ENCODE peak calls at places on chromosomes 11 and 22, in four cellular contexts. One of them, this sample, is unnamed.

GRCh38 chr11:114061053-114062049 is 1.8 kb downstream of the ZBTB16 start:
- DNase-seq in ovary: peak; percentile 71
- DNase-seq in A549: no peak
- DNase-seq in esophagus muscularis mucosa: no peak
- DNase-seq in this sample: no peak

GRCh38 chr11:57499413-57499982 is 16.0 kb downstream of the SLC43A1 start:
- DNase-seq in A549: peak; percentile 98
- DNase-seq in esophagus muscularis mucosa: peak; percentile 99
- DNase-seq in ovary: peak; percentile 99
- DNase-seq in this sample: peak; percentile 95

GRCh38 chr22:49779226-49779625 is 48.4 kb downstream of the BRD1 start:
- DNase-seq in A549: no peak
- DNase-seq in esophagus muscularis mucosa: no peak
- DNase-seq in ovary: no peak
- DNase-seq in this sample: no peak

GRCh38 chr22:39731481-39731880 is 160.9 kb downstream of the CACNA1I start:
- DNase-seq in ovary: no peak
- DNase-seq in esophagus muscularis mucosa: no peak
- DNase-seq in A549: no peak
- DNase-seq in this sample: no peak

GRCh38 chr11:73779084-73779902 is 8.4 kb upstream of the MRPL48 start:
- DNase-seq in esophagus muscularis mucosa: peak; percentile 99
- DNase-seq in ovary: peak; percentile 98
- DNase-seq in A549: peak; percentile 97
- DNase-seq in this sample: peak; percentile 98

GRCh38 chr11:99316761-99317475 is 296.2 kb downstream of the CNTN5 start:
- DNase-seq in esophagus muscularis mucosa: no peak
- DNase-seq in ovary: no peak
- DNase-seq in A549: no peak
- DNase-seq in this sample: no peak

GRCh38 chr11:65927904-65928397 is 8.7 kb downstream of the DRAP1 start:
- DNase-seq in A549: no peak
- DNase-seq in esophagus muscularis mucosa: no peak
- DNase-seq in ovary: no peak
- DNase-seq in this sample: peak; percentile 73

GRCh38 chr11:73330569-73331093 is 22.6 kb downstream of the ARHGEF17 start:
- DNase-seq in ovary: no peak
- DNase-seq in esophagus muscularis mucosa: no peak
- DNase-seq in A549: peak; percentile 63
- DNase-seq in this sample: no peak

GRCh38 chr11:22471405-22471804 is 133.2 kb downstream of the SLC17A6 start:
- DNase-seq in A549: no peak
- DNase-seq in ovary: no peak
- DNase-seq in esophagus muscularis mucosa: no peak
- DNase-seq in this sample: no peak

GRCh38 chr11:94183886-94184264 is 55.2 kb downstream of the PANX1 start:
- DNase-seq in A549: peak; percentile 30
- DNase-seq in esophagus muscularis mucosa: peak; percentile 77
- DNase-seq in ovary: peak; percentile 57
- DNase-seq in this sample: peak; percentile 73

GRCh38 chr11:69065136-69065710 is 16.5 kb downstream of the TPCN2 start:
- DNase-seq in ovary: peak; percentile 46
- DNase-seq in esophagus muscularis mucosa: no peak
- DNase-seq in A549: no peak
- DNase-seq in this sample: no peak

GRCh38 chr22:37331811-37332536 is 49.7 kb downstream of the CYTH4 start:
- DNase-seq in esophagus muscularis mucosa: no peak
- DNase-seq in ovary: no peak
- DNase-seq in A549: no peak
- DNase-seq in this sample: no peak

GRCh38 chr11:12239396-12240298 is 129.3 kb downstream of the MICAL2 start:
- DNase-seq in ovary: no peak
- DNase-seq in esophagus muscularis mucosa: no peak
- DNase-seq in A549: no peak
- DNase-seq in this sample: no peak

GRCh38 chr11:6365659-6366058 is 24.6 kb upstream of the SMPD1 start:
- DNase-seq in esophagus muscularis mucosa: no peak
- DNase-seq in A549: no peak
- DNase-seq in ovary: no peak
- DNase-seq in this sample: peak; percentile 23

GRCh38 chr11:119533462-119533861 is 110.5 kb upstream of the THY1 start:
- DNase-seq in esophagus muscularis mucosa: no peak
- DNase-seq in A549: no peak
- DNase-seq in ovary: no peak
- DNase-seq in this sample: no peak

GRCh38 chr22:39514373-39514973 is 5.9 kb upstream of the ATF4 start:
- DNase-seq in ovary: peak; percentile 73
- DNase-seq in A549: peak; percentile 31
- DNase-seq in esophagus muscularis mucosa: no peak
- DNase-seq in this sample: peak; percentile 57

GRCh38 chr11:73287400-73288101 is 15.4 kb downstream of the P2RY6 start:
- DNase-seq in esophagus muscularis mucosa: no peak
- DNase-seq in A549: no peak
- DNase-seq in ovary: no peak
- DNase-seq in this sample: no peak

GRCh38 chr22:32804036-32804435 is 2.5 kb downstream of the TIMP3 start:
- DNase-seq in A549: no peak
- DNase-seq in ovary: no peak
- DNase-seq in esophagus muscularis mucosa: no peak
- DNase-seq in this sample: no peak

GRCh38 chr11:2512431-2513407 is 67.9 kb downstream of the KCNQ1 start:
- DNase-seq in esophagus muscularis mucosa: no peak
- DNase-seq in ovary: no peak
- DNase-seq in A549: no peak
- DNase-seq in this sample: peak; percentile 5

GRCh38 chr11:1925373-1926155 is 6.1 kb downstream of the TNNT3 start:
- DNase-seq in esophagus muscularis mucosa: no peak
- DNase-seq in ovary: no peak
- DNase-seq in A549: no peak
- DNase-seq in this sample: no peak

GRCh38 chr11:48172818-48173609 is 43.6 kb upstream of the OR4B1 start:
- DNase-seq in ovary: peak; percentile 61
- DNase-seq in esophagus muscularis mucosa: no peak
- DNase-seq in A549: peak; percentile 78
- DNase-seq in this sample: peak; percentile 61

GRCh38 chr11:94678236-94678635 is 89.9 kb upstream of the AMOTL1 start:
- DNase-seq in A549: no peak
- DNase-seq in esophagus muscularis mucosa: no peak
- DNase-seq in ovary: no peak
- DNase-seq in this sample: no peak

GRCh38 chr11:1773711-1774550 is 10.2 kb upstream of the CTSD start:
- DNase-seq in ovary: no peak
- DNase-seq in esophagus muscularis mucosa: no peak
- DNase-seq in A549: no peak
- DNase-seq in this sample: no peak

GRCh38 chr22:25837288-25837900 is 95.4 kb downstream of the MYO18B start:
- DNase-seq in A549: no peak
- DNase-seq in esophagus muscularis mucosa: no peak
- DNase-seq in ovary: no peak
- DNase-seq in this sample: no peak

GRCh38 chr11:134412508-134413333 is 679 bp upstream of the B3GAT1 start:
- DNase-seq in A549: no peak
- DNase-seq in esophagus muscularis mucosa: no peak
- DNase-seq in ovary: peak; percentile 44
- DNase-seq in this sample: peak; percentile 12

GRCh38 chr22:47775686-47776085 is 1013.2 kb downstream of the TBC1D22A start:
- DNase-seq in ovary: no peak
- DNase-seq in A549: no peak
- DNase-seq in esophagus muscularis mucosa: no peak
- DNase-seq in this sample: no peak

GRCh38 chr22:47776329-47776728 is 1013.9 kb downstream of the TBC1D22A start:
- DNase-seq in A549: no peak
- DNase-seq in esophagus muscularis mucosa: no peak
- DNase-seq in ovary: no peak
- DNase-seq in this sample: no peak

GRCh38 chr22:47775191-47775590 is 1012.7 kb downstream of the TBC1D22A start:
- DNase-seq in esophagus muscularis mucosa: no peak
- DNase-seq in ovary: no peak
- DNase-seq in A549: no peak
- DNase-seq in this sample: no peak

GRCh38 chr22:47772864-47773263 is 1010.4 kb downstream of the TBC1D22A start:
- DNase-seq in esophagus muscularis mucosa: no peak
- DNase-seq in ovary: no peak
- DNase-seq in A549: no peak
- DNase-seq in this sample: no peak

GRCh38 chr22:47773635-47774034 is 1011.2 kb downstream of the TBC1D22A start:
- DNase-seq in ovary: no peak
- DNase-seq in esophagus muscularis mucosa: no peak
- DNase-seq in A549: no peak
- DNase-seq in this sample: no peak
- TF ChIP-seq POLR2A in ovary: no peak
- TF ChIP-seq POLR2A in esophagus muscularis mucosa: no peak
- TF ChIP-seq POLR2A in A549: no peak
- TF ChIP-seq POLR2A in this sample: no peak

DNA sequence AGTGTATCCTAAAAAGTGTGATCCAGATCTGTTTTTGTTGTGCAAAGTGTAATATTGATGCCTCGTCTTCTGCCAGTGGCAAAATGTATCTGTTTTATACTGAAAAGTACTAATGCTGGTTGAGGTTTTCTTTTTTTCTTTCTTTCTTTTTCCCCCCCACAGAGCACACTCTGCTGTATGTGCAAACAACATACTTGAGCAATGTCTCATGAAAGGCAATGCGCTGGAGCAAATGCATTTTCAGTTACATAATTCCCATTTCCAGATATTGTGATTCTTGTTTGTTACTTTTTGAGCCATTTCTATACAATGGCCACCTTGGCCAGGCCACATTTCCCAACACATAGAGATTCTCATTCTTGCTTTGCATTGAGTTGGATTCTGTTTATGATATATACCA is 64.1 kb downstream of the SLC36A4 start:
- DNase-seq in ovary: no peak
- DNase-seq in A549: no peak
- DNase-seq in esophagus muscularis mucosa: no peak
- DNase-seq in this sample: no peak
- TF ChIP-seq EP300 in ovary: no peak
- TF ChIP-seq EP300 in A549: no peak
- TF ChIP-seq EP300 in esophagus muscularis mucosa: no peak
- TF ChIP-seq EP300 in this sample: no peak

DNA sequence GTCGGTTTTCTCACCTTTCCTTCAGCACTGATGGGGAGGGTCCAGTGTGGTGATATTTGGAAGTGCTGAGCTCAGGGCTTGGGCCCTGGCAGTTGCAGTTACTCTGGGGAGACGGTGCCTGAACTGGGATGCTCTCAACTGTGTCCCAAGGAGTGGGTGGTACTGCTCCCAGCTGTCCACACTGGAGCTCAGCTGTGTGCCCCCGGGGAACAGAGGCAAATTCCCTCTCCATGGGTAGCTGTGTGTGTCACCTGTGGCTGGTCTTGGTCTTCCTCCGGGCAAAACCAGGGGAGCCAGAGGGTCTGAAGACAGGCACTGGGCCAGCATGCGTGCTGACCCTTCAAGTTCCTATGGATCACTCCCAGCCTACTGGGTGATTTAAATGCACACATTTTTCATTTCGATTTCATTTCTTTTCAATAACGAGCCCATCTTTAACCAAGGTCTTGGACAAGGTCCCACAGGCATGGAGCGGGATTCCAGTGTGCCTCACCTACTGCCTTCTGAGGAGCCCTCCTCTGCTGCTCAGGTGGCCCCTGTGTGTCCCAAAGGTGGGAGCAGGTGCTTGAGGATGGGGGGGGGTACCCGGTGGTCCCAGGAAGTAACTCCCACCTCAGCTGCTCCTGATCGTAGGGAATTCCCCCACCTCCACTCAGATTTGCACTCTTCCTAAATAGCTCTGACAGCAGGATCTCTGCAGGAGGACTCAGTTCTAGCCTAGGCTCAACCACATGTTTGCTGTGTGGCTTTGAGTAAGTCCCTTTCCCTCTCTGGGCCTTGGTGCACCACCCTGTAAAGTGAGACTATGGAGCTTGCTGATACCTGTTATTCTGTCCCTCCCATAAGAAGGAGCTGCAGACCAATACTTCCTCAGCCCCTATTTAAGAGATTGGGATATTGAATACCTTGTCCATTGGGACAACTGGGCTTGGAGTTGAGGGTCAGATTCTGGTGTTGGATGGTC is 16.8 kb downstream of the PRDM11 start:
- DNase-seq in A549: no peak
- DNase-seq in esophagus muscularis mucosa: no peak
- DNase-seq in ovary: no peak
- DNase-seq in this sample: no peak
- H3K4me1 ChIP-seq in A549: no peaks in the 10 kb centered on the region
- H3K4me1 ChIP-seq in esophagus muscularis mucosa: peaks cover 72% of the 10 kb centered on the region
- H3K4me1 ChIP-seq in ovary: peaks cover 27% of the 10 kb centered on the region
- H3K4me1 ChIP-seq in this sample: peaks cover 18% of the 10 kb centered on the region

GRCh38 chr11:62689421-62690183 is at the start of gene LRRN4CL:
- DNase-seq in esophagus muscularis mucosa: peak; percentile 97
- DNase-seq in ovary: peak; percentile 90
- DNase-seq in A549: no peak
- DNase-seq in this sample: peak; percentile 67
- TF ChIP-seq POLR2A in esophagus muscularis mucosa: peak; percentile 24
- TF ChIP-seq POLR2A in ovary: peak; percentile 75
- TF ChIP-seq POLR2A in A549: no peak
- TF ChIP-seq POLR2A in this sample: peak; percentile 29

DNA sequence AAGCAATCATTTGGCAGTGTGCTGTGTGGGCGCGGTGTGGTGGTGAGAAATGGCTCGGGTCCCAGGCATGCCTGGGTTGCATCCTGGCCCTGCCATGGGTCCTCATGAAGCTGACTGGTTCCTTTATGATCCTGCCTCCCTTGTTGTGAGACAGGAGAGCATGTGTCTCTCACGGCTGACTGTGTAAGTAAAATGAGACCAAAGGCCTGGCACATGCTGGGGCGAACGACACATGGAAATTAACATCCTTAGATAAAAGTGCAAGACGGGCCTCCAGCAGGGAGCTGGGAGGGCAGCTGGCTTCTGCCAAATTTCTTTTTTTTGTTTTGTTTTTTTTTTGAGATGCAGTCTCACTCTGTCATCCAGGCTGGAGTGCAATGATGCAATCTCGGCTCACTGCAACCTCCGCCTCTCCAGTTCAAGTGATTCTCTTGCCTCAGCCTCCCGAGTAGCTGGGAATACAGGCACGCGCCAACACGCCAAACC is 9.4 kb upstream of the FBLN1 start:
- DNase-seq in A549: no peak
- DNase-seq in esophagus muscularis mucosa: no peak
- DNase-seq in ovary: peak; percentile 57
- DNase-seq in this sample: no peak
- TF ChIP-seq EP300 in A549: no peak
- TF ChIP-seq EP300 in esophagus muscularis mucosa: no peak
- TF ChIP-seq EP300 in ovary: no peak
- TF ChIP-seq EP300 in this sample: no peak

This sample was measured in transverse colon.